ENCODE peak calls at places on chromosomes 7 and 10, in eight cellular contexts. J is foreskin fibroblast; Y is CD8-positive, alpha-beta T cell; R is fibroblast of mammary gland; K is GM23338; F is progenitor cell of endocrine pancreas; B is PC-9; I is hepatocyte. L is an unnamed sample.

GRCh38 chr10:48439581-48440041 is 133.1 kb downstream of the MAPK8 start:
- DNase-seq in R (no peak), F (peak; percentile 45), I (peak; percentile 81), K (peak; percentile 16), B (no peak), J (no peak), Y (no peak), L (no peak)

GRCh38 chr10:20105931-20106330 is 289.7 kb downstream of the PLXDC2 start:
- DNase-seq in R (peak; percentile 7), B (no peak), Y (no peak), J (no peak), F (no peak), K (no peak), I (no peak), L (no peak)

GRCh38 chr10:11110499-11110898 is 92.8 kb downstream of the CELF2 start:
- DNase-seq in K (no peak), J (no peak), I (no peak), F (no peak), Y (no peak), R (no peak), B (no peak), L (no peak)

GRCh38 chr10:26571655-26572054 is 125.8 kb upstream of the PDSS1 start:
- DNase-seq in R (peak; percentile 10), B (no peak), Y (no peak), I (peak; percentile 39), F (no peak), J (no peak), K (no peak), L (no peak)

GRCh38 chr10:32947586-32947985 is 10.4 kb downstream of the ITGB1 start:
- DNase-seq in B (no peak), K (no peak), I (no peak), J (no peak), R (no peak), F (no peak), Y (no peak), L (no peak)

GRCh38 chr10:118238573-118239240 is 103.4 kb downstream of the FAM204A start:
- DNase-seq in R (peak; percentile 70), B (peak; percentile 35), I (peak; percentile 40), Y (no peak), J (peak; percentile 57), K (no peak), F (no peak), L (peak; percentile 31)

GRCh38 chr7:12529971-12530710 is 40.4 kb upstream of the SCIN start:
- DNase-seq in J (no peak), I (no peak), F (no peak), R (no peak), B (no peak), K (peak; percentile 60), Y (no peak), L (no peak)

GRCh38 chr10:126867567-126868365 is 37.5 kb upstream of the DOCK1 start:
- DNase-seq in Y (no peak), B (no peak), I (no peak), R (peak; percentile 97), K (no peak), F (no peak), J (peak; percentile 74), L (peak; percentile 96)

GRCh38 chr10:101644002-101644401 is 51.0 kb downstream of the FBXW4 start:
- DNase-seq in J (no peak), R (no peak), Y (no peak), F (no peak), B (no peak), I (no peak), K (peak; percentile 84), L (no peak)

DNA sequence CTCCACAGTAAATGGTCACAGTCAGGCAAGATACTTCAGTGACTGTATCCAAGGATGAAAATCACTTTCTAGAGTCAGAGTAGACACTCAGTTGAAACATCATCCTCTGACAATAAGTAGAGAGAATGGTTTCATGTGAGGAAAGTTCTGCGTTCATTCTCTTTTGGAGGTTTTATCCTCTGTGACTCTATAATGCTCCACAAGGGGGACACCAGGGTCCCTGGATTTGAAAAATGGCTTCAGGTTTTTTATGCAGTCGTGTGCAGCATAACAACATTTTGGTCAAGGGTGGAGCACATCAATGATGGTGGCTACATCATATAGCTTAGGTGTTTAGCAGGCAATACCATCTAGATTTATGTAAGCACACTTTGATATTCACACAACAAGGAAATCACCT is 40.4 kb downstream of the TMEM168 start:
- DNase-seq in K (peak; percentile 32), Y (no peak), J (no peak), B (no peak), I (no peak), R (no peak), F (no peak), L (no peak)
- TF ChIP-seq CTCF in K (peak; percentile 41), Y (no peak), J (no peak), B (no peak), I (no peak), R (no peak), F (peak; percentile 27), L (peak; percentile 32)

DNA sequence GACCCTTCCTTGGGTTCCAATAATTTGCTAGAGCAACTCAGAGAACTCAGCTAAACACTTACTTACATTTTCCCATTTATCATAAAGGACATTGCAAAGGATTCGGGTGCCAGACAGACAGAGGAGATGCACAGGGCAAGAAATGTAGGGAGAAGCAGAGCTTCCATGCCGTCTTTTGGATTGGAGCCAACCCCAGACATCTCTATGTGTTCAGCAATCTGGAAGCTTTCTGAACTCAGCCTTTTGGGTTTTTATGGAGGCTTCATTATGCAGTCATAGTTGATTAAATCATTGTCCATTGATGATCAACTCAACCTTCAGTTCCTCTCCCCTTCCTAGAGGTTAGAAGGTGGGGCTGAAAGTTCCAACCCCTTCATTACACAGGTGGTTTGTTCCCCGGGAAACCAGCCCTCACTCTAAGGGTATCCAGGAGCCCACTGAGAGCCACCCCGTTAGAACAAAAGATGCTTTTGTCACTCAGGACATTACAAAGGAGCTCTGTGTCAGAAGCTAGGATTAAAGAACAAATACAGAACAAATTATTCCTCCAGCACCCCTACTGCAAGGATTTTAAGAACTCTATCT is 211.9 kb upstream of the VSTM2A start:
- DNase-seq in Y (no peak), J (no peak), I (no peak), B (no peak), K (no peak), R (no peak), F (no peak), L (no peak)
- TF ChIP-seq CTCF in Y (no peak), J (no peak), I (no peak), B (no peak), K (no peak), R (no peak), F (no peak), L (no peak)

GRCh38 chr10:46787321-46787615 is 124.0 kb upstream of the PTPN20 start:
- DNase-seq in B (no peak), Y (peak; percentile 33), I (peak; percentile 52), F (no peak), R (peak; percentile 71), J (peak; percentile 61), K (no peak), L (peak; percentile 64)
- TF ChIP-seq CTCF in B (no peak), Y (no peak), I (peak; percentile 37), F (no peak), R (peak; percentile 31), J (peak; percentile 14), K (peak; percentile 4), L (no peak)

GRCh38 chr10:3464760-3465405 is 292.3 kb upstream of the PITRM1 start:
- DNase-seq in R (peak; percentile 33), I (peak; percentile 27), J (no peak), K (no peak), F (no peak), Y (no peak), B (peak; percentile 75), L (no peak)

GRCh38 chr10:3469639-3470020 is 297.0 kb upstream of the PITRM1 start:
- DNase-seq in R (peak; percentile 94), K (no peak), Y (no peak), F (no peak), I (no peak), B (no peak), J (no peak), L (no peak)

GRCh38 chr10:3465406-3465891 is 292.9 kb upstream of the PITRM1 start:
- DNase-seq in I (peak; percentile 59), K (no peak), R (no peak), Y (no peak), B (no peak), J (no peak), F (no peak), L (no peak)

GRCh38 chr10:3468919-3469638 is 296.5 kb upstream of the PITRM1 start:
- DNase-seq in F (no peak), I (peak; percentile 69), Y (no peak), B (peak; percentile 92), J (peak; percentile 90), K (no peak), R (peak; percentile 98), L (peak; percentile 89)

GRCh38 chr10:3467052-3467906 is 294.7 kb upstream of the PITRM1 start:
- DNase-seq in I (peak; percentile 44), Y (no peak), K (peak; percentile 64), F (no peak), R (peak; percentile 100), J (peak; percentile 94), B (peak; percentile 96), L (peak; percentile 96)
- TF ChIP-seq CTCF in I (peak; percentile 30), Y (no peak), K (peak; percentile 57), F (no peak), R (peak; percentile 68), J (peak; percentile 42), B (peak; percentile 61), L (peak; percentile 71)

L was measured in HFFc6.